ENCODE peak calls at places on chromosomes 2 and 18, in ten cellular contexts. One of them, this sample, is unnamed.

GRCh38 chr2:188142636-188143035 is 149.0 kb upstream of the GULP1 start:
- DNase-seq in activated T-cell treated with anti-CD3 and anti-CD28 coated beads for 1 hour: no peak
- DNase-seq in stimulated activated CD8-positive, alpha-beta memory T cell treated with anti-CD3 and anti-CD28 coated beads, Interleukin-2, amount 100 ng/mL, for 48 hours: no peak
- DNase-seq in right atrium auricular region: no peak
- DNase-seq in transverse colon: no peak
- DNase-seq in psoas muscle: no peak
- DNase-seq in stimulated activated CD4-positive, alpha-beta T cell treated with anti-CD3 and anti-CD28 coated beads, Interleukin-12 subunit alpha, Interleukin-12 subunit beta, amount 100 ng/mL, for 24 hours: no peak
- DNase-seq in fibroblast of mammary gland: peak; percentile 56
- DNase-seq in right cardiac atrium: no peak
- DNase-seq in left cardiac atrium: no peak
- DNase-seq in this sample: no peak

GRCh38 chr2:105411720-105412407 is 13.0 kb upstream of the FHL2 start:
- DNase-seq in activated T-cell treated with anti-CD3 and anti-CD28 coated beads for 1 hour: no peak
- DNase-seq in stimulated activated CD8-positive, alpha-beta memory T cell treated with anti-CD3 and anti-CD28 coated beads, Interleukin-2, amount 100 ng/mL, for 48 hours: no peak
- DNase-seq in right atrium auricular region: no peak
- DNase-seq in transverse colon: no peak
- DNase-seq in psoas muscle: no peak
- DNase-seq in stimulated activated CD4-positive, alpha-beta T cell treated with anti-CD3 and anti-CD28 coated beads, Interleukin-12 subunit alpha, Interleukin-12 subunit beta, amount 100 ng/mL, for 24 hours: no peak
- DNase-seq in fibroblast of mammary gland: no peak
- DNase-seq in right cardiac atrium: no peak
- DNase-seq in left cardiac atrium: no peak
- DNase-seq in this sample: no peak

GRCh38 chr2:154836622-154837021 is 138.1 kb downstream of the KCNJ3 start:
- DNase-seq in activated T-cell treated with anti-CD3 and anti-CD28 coated beads for 1 hour: no peak
- DNase-seq in stimulated activated CD8-positive, alpha-beta memory T cell treated with anti-CD3 and anti-CD28 coated beads, Interleukin-2, amount 100 ng/mL, for 48 hours: no peak
- DNase-seq in right atrium auricular region: no peak
- DNase-seq in transverse colon: no peak
- DNase-seq in psoas muscle: no peak
- DNase-seq in stimulated activated CD4-positive, alpha-beta T cell treated with anti-CD3 and anti-CD28 coated beads, Interleukin-12 subunit alpha, Interleukin-12 subunit beta, amount 100 ng/mL, for 24 hours: no peak
- DNase-seq in fibroblast of mammary gland: no peak
- DNase-seq in right cardiac atrium: no peak
- DNase-seq in left cardiac atrium: no peak
- DNase-seq in this sample: no peak

GRCh38 chr2:237143676-237144440 is 58.2 kb downstream of the COPS8 start:
- DNase-seq in activated T-cell treated with anti-CD3 and anti-CD28 coated beads for 1 hour: no peak
- DNase-seq in stimulated activated CD8-positive, alpha-beta memory T cell treated with anti-CD3 and anti-CD28 coated beads, Interleukin-2, amount 100 ng/mL, for 48 hours: no peak
- DNase-seq in right atrium auricular region: no peak
- DNase-seq in transverse colon: no peak
- DNase-seq in psoas muscle: no peak
- DNase-seq in stimulated activated CD4-positive, alpha-beta T cell treated with anti-CD3 and anti-CD28 coated beads, Interleukin-12 subunit alpha, Interleukin-12 subunit beta, amount 100 ng/mL, for 24 hours: no peak
- DNase-seq in fibroblast of mammary gland: peak; percentile 98
- DNase-seq in right cardiac atrium: no peak
- DNase-seq in left cardiac atrium: no peak
- DNase-seq in this sample: no peak

GRCh38 chr2:37683926-37684780 is 12.7 kb upstream of the CDC42EP3 start:
- DNase-seq in activated T-cell treated with anti-CD3 and anti-CD28 coated beads for 1 hour: no peak
- DNase-seq in stimulated activated CD8-positive, alpha-beta memory T cell treated with anti-CD3 and anti-CD28 coated beads, Interleukin-2, amount 100 ng/mL, for 48 hours: no peak
- DNase-seq in right atrium auricular region: no peak
- DNase-seq in transverse colon: no peak
- DNase-seq in psoas muscle: no peak
- DNase-seq in stimulated activated CD4-positive, alpha-beta T cell treated with anti-CD3 and anti-CD28 coated beads, Interleukin-12 subunit alpha, Interleukin-12 subunit beta, amount 100 ng/mL, for 24 hours: no peak
- DNase-seq in fibroblast of mammary gland: no peak
- DNase-seq in right cardiac atrium: no peak
- DNase-seq in left cardiac atrium: no peak
- DNase-seq in this sample: no peak

GRCh38 chr18:23302852-23303527 is 150.1 kb upstream of the RIOK3 start:
- DNase-seq in activated T-cell treated with anti-CD3 and anti-CD28 coated beads for 1 hour: no peak
- DNase-seq in stimulated activated CD8-positive, alpha-beta memory T cell treated with anti-CD3 and anti-CD28 coated beads, Interleukin-2, amount 100 ng/mL, for 48 hours: no peak
- DNase-seq in right atrium auricular region: no peak
- DNase-seq in transverse colon: no peak
- DNase-seq in psoas muscle: no peak
- DNase-seq in stimulated activated CD4-positive, alpha-beta T cell treated with anti-CD3 and anti-CD28 coated beads, Interleukin-12 subunit alpha, Interleukin-12 subunit beta, amount 100 ng/mL, for 24 hours: no peak
- DNase-seq in fibroblast of mammary gland: peak; percentile 86
- DNase-seq in right cardiac atrium: no peak
- DNase-seq in left cardiac atrium: no peak
- DNase-seq in this sample: no peak

GRCh38 chr2:88737385-88737784 is 45.9 kb downstream of the RPIA start:
- DNase-seq in activated T-cell treated with anti-CD3 and anti-CD28 coated beads for 1 hour: no peak
- DNase-seq in stimulated activated CD8-positive, alpha-beta memory T cell treated with anti-CD3 and anti-CD28 coated beads, Interleukin-2, amount 100 ng/mL, for 48 hours: no peak
- DNase-seq in right atrium auricular region: no peak
- DNase-seq in transverse colon: no peak
- DNase-seq in psoas muscle: no peak
- DNase-seq in stimulated activated CD4-positive, alpha-beta T cell treated with anti-CD3 and anti-CD28 coated beads, Interleukin-12 subunit alpha, Interleukin-12 subunit beta, amount 100 ng/mL, for 24 hours: no peak
- DNase-seq in fibroblast of mammary gland: no peak
- DNase-seq in right cardiac atrium: no peak
- DNase-seq in left cardiac atrium: no peak
- DNase-seq in this sample: no peak

GRCh38 chr2:83650897-83651296 is 808.2 kb downstream of the SUCLG1 start:
- DNase-seq in activated T-cell treated with anti-CD3 and anti-CD28 coated beads for 1 hour: no peak
- DNase-seq in stimulated activated CD8-positive, alpha-beta memory T cell treated with anti-CD3 and anti-CD28 coated beads, Interleukin-2, amount 100 ng/mL, for 48 hours: no peak
- DNase-seq in right atrium auricular region: no peak
- DNase-seq in transverse colon: no peak
- DNase-seq in psoas muscle: no peak
- DNase-seq in stimulated activated CD4-positive, alpha-beta T cell treated with anti-CD3 and anti-CD28 coated beads, Interleukin-12 subunit alpha, Interleukin-12 subunit beta, amount 100 ng/mL, for 24 hours: no peak
- DNase-seq in fibroblast of mammary gland: no peak
- DNase-seq in right cardiac atrium: no peak
- DNase-seq in left cardiac atrium: no peak
- DNase-seq in this sample: no peak

GRCh38 chr2:1020206-1020605 is 69.6 kb downstream of the SNTG2 start:
- DNase-seq in activated T-cell treated with anti-CD3 and anti-CD28 coated beads for 1 hour: no peak
- DNase-seq in stimulated activated CD8-positive, alpha-beta memory T cell treated with anti-CD3 and anti-CD28 coated beads, Interleukin-2, amount 100 ng/mL, for 48 hours: no peak
- DNase-seq in right atrium auricular region: no peak
- DNase-seq in transverse colon: no peak
- DNase-seq in psoas muscle: no peak
- DNase-seq in stimulated activated CD4-positive, alpha-beta T cell treated with anti-CD3 and anti-CD28 coated beads, Interleukin-12 subunit alpha, Interleukin-12 subunit beta, amount 100 ng/mL, for 24 hours: no peak
- DNase-seq in fibroblast of mammary gland: no peak
- DNase-seq in right cardiac atrium: no peak
- DNase-seq in left cardiac atrium: no peak
- DNase-seq in this sample: no peak

GRCh38 chr2:132891456-132891855 is 221.5 kb upstream of the LYPD1 start:
- DNase-seq in activated T-cell treated with anti-CD3 and anti-CD28 coated beads for 1 hour: no peak
- DNase-seq in stimulated activated CD8-positive, alpha-beta memory T cell treated with anti-CD3 and anti-CD28 coated beads, Interleukin-2, amount 100 ng/mL, for 48 hours: no peak
- DNase-seq in right atrium auricular region: no peak
- DNase-seq in transverse colon: no peak
- DNase-seq in psoas muscle: no peak
- DNase-seq in stimulated activated CD4-positive, alpha-beta T cell treated with anti-CD3 and anti-CD28 coated beads, Interleukin-12 subunit alpha, Interleukin-12 subunit beta, amount 100 ng/mL, for 24 hours: no peak
- DNase-seq in fibroblast of mammary gland: no peak
- DNase-seq in right cardiac atrium: no peak
- DNase-seq in left cardiac atrium: no peak
- DNase-seq in this sample: no peak

GRCh38 chr2:66455490-66455889 is 20.6 kb downstream of the MEIS1 start:
- DNase-seq in activated T-cell treated with anti-CD3 and anti-CD28 coated beads for 1 hour: no peak
- DNase-seq in stimulated activated CD8-positive, alpha-beta memory T cell treated with anti-CD3 and anti-CD28 coated beads, Interleukin-2, amount 100 ng/mL, for 48 hours: no peak
- DNase-seq in right atrium auricular region: no peak
- DNase-seq in transverse colon: no peak
- DNase-seq in psoas muscle: no peak
- DNase-seq in stimulated activated CD4-positive, alpha-beta T cell treated with anti-CD3 and anti-CD28 coated beads, Interleukin-12 subunit alpha, Interleukin-12 subunit beta, amount 100 ng/mL, for 24 hours: no peak
- DNase-seq in fibroblast of mammary gland: no peak
- DNase-seq in right cardiac atrium: no peak
- DNase-seq in left cardiac atrium: no peak
- DNase-seq in this sample: no peak

GRCh38 chr2:86476092-86476491 is 34.9 kb downstream of the KDM3A start:
- DNase-seq in activated T-cell treated with anti-CD3 and anti-CD28 coated beads for 1 hour: no peak
- DNase-seq in stimulated activated CD8-positive, alpha-beta memory T cell treated with anti-CD3 and anti-CD28 coated beads, Interleukin-2, amount 100 ng/mL, for 48 hours: no peak
- DNase-seq in right atrium auricular region: no peak
- DNase-seq in transverse colon: no peak
- DNase-seq in psoas muscle: no peak
- DNase-seq in stimulated activated CD4-positive, alpha-beta T cell treated with anti-CD3 and anti-CD28 coated beads, Interleukin-12 subunit alpha, Interleukin-12 subunit beta, amount 100 ng/mL, for 24 hours: no peak
- DNase-seq in fibroblast of mammary gland: peak; percentile 61
- DNase-seq in right cardiac atrium: no peak
- DNase-seq in left cardiac atrium: no peak
- DNase-seq in this sample: no peak

GRCh38 chr2:133591164-133591563 is 22.9 kb upstream of the NCKAP5 start:
- DNase-seq in activated T-cell treated with anti-CD3 and anti-CD28 coated beads for 1 hour: no peak
- DNase-seq in stimulated activated CD8-positive, alpha-beta memory T cell treated with anti-CD3 and anti-CD28 coated beads, Interleukin-2, amount 100 ng/mL, for 48 hours: no peak
- DNase-seq in right atrium auricular region: no peak
- DNase-seq in transverse colon: peak; percentile 30
- DNase-seq in psoas muscle: peak; percentile 58
- DNase-seq in stimulated activated CD4-positive, alpha-beta T cell treated with anti-CD3 and anti-CD28 coated beads, Interleukin-12 subunit alpha, Interleukin-12 subunit beta, amount 100 ng/mL, for 24 hours: no peak
- DNase-seq in fibroblast of mammary gland: no peak
- DNase-seq in right cardiac atrium: peak; percentile 44
- DNase-seq in left cardiac atrium: peak; percentile 45
- DNase-seq in this sample: peak; percentile 55

GRCh38 chr2:107263596-107264090 is 377.7 kb upstream of the ST6GAL2 start:
- DNase-seq in activated T-cell treated with anti-CD3 and anti-CD28 coated beads for 1 hour: no peak
- DNase-seq in stimulated activated CD8-positive, alpha-beta memory T cell treated with anti-CD3 and anti-CD28 coated beads, Interleukin-2, amount 100 ng/mL, for 48 hours: no peak
- DNase-seq in right atrium auricular region: no peak
- DNase-seq in transverse colon: no peak
- DNase-seq in psoas muscle: no peak
- DNase-seq in stimulated activated CD4-positive, alpha-beta T cell treated with anti-CD3 and anti-CD28 coated beads, Interleukin-12 subunit alpha, Interleukin-12 subunit beta, amount 100 ng/mL, for 24 hours: no peak
- DNase-seq in fibroblast of mammary gland: no peak
- DNase-seq in right cardiac atrium: no peak
- DNase-seq in left cardiac atrium: no peak
- DNase-seq in this sample: no peak

GRCh38 chr2:123908522-123908921 is 116.6 kb upstream of the CNTNAP5 start:
- DNase-seq in activated T-cell treated with anti-CD3 and anti-CD28 coated beads for 1 hour: no peak
- DNase-seq in stimulated activated CD8-positive, alpha-beta memory T cell treated with anti-CD3 and anti-CD28 coated beads, Interleukin-2, amount 100 ng/mL, for 48 hours: no peak
- DNase-seq in right atrium auricular region: no peak
- DNase-seq in transverse colon: no peak
- DNase-seq in psoas muscle: no peak
- DNase-seq in stimulated activated CD4-positive, alpha-beta T cell treated with anti-CD3 and anti-CD28 coated beads, Interleukin-12 subunit alpha, Interleukin-12 subunit beta, amount 100 ng/mL, for 24 hours: no peak
- DNase-seq in fibroblast of mammary gland: no peak
- DNase-seq in right cardiac atrium: no peak
- DNase-seq in left cardiac atrium: no peak
- DNase-seq in this sample: no peak

GRCh38 chr2:168138369-168138768 is 109.0 kb downstream of the STK39 start:
- DNase-seq in activated T-cell treated with anti-CD3 and anti-CD28 coated beads for 1 hour: no peak
- DNase-seq in stimulated activated CD8-positive, alpha-beta memory T cell treated with anti-CD3 and anti-CD28 coated beads, Interleukin-2, amount 100 ng/mL, for 48 hours: no peak
- DNase-seq in right atrium auricular region: no peak
- DNase-seq in transverse colon: no peak
- DNase-seq in psoas muscle: no peak
- DNase-seq in stimulated activated CD4-positive, alpha-beta T cell treated with anti-CD3 and anti-CD28 coated beads, Interleukin-12 subunit alpha, Interleukin-12 subunit beta, amount 100 ng/mL, for 24 hours: no peak
- DNase-seq in fibroblast of mammary gland: peak; percentile 62
- DNase-seq in right cardiac atrium: peak; percentile 34
- DNase-seq in left cardiac atrium: no peak
- DNase-seq in this sample: no peak

GRCh38 chr2:112692914-112693313 is 27.9 kb upstream of the NT5DC4 start:
- DNase-seq in activated T-cell treated with anti-CD3 and anti-CD28 coated beads for 1 hour: no peak
- DNase-seq in stimulated activated CD8-positive, alpha-beta memory T cell treated with anti-CD3 and anti-CD28 coated beads, Interleukin-2, amount 100 ng/mL, for 48 hours: no peak
- DNase-seq in right atrium auricular region: no peak
- DNase-seq in transverse colon: no peak
- DNase-seq in psoas muscle: no peak
- DNase-seq in stimulated activated CD4-positive, alpha-beta T cell treated with anti-CD3 and anti-CD28 coated beads, Interleukin-12 subunit alpha, Interleukin-12 subunit beta, amount 100 ng/mL, for 24 hours: peak; percentile 24
- DNase-seq in fibroblast of mammary gland: no peak
- DNase-seq in right cardiac atrium: no peak
- DNase-seq in left cardiac atrium: no peak
- DNase-seq in this sample: no peak

GRCh38 chr2:71611781-71612545 is 158.6 kb downstream of the DYSF start:
- DNase-seq in activated T-cell treated with anti-CD3 and anti-CD28 coated beads for 1 hour: no peak
- DNase-seq in stimulated activated CD8-positive, alpha-beta memory T cell treated with anti-CD3 and anti-CD28 coated beads, Interleukin-2, amount 100 ng/mL, for 48 hours: no peak
- DNase-seq in right atrium auricular region: peak; percentile 56
- DNase-seq in transverse colon: no peak
- DNase-seq in psoas muscle: no peak
- DNase-seq in stimulated activated CD4-positive, alpha-beta T cell treated with anti-CD3 and anti-CD28 coated beads, Interleukin-12 subunit alpha, Interleukin-12 subunit beta, amount 100 ng/mL, for 24 hours: no peak
- DNase-seq in fibroblast of mammary gland: no peak
- DNase-seq in right cardiac atrium: no peak
- DNase-seq in left cardiac atrium: peak; percentile 13
- DNase-seq in this sample: no peak

GRCh38 chr2:136206613-136207012 is 88.7 kb upstream of the CXCR4 start:
- DNase-seq in activated T-cell treated with anti-CD3 and anti-CD28 coated beads for 1 hour: no peak
- DNase-seq in stimulated activated CD8-positive, alpha-beta memory T cell treated with anti-CD3 and anti-CD28 coated beads, Interleukin-2, amount 100 ng/mL, for 48 hours: no peak
- DNase-seq in right atrium auricular region: no peak
- DNase-seq in transverse colon: peak; percentile 53
- DNase-seq in psoas muscle: no peak
- DNase-seq in stimulated activated CD4-positive, alpha-beta T cell treated with anti-CD3 and anti-CD28 coated beads, Interleukin-12 subunit alpha, Interleukin-12 subunit beta, amount 100 ng/mL, for 24 hours: no peak
- DNase-seq in fibroblast of mammary gland: no peak
- DNase-seq in right cardiac atrium: no peak
- DNase-seq in left cardiac atrium: no peak
- DNase-seq in this sample: peak; percentile 74

GRCh38 chr2:127066942-127067341 is 40.0 kb downstream of the BIN1 start:
- DNase-seq in activated T-cell treated with anti-CD3 and anti-CD28 coated beads for 1 hour: no peak
- DNase-seq in stimulated activated CD8-positive, alpha-beta memory T cell treated with anti-CD3 and anti-CD28 coated beads, Interleukin-2, amount 100 ng/mL, for 48 hours: no peak
- DNase-seq in right atrium auricular region: peak; percentile 95
- DNase-seq in transverse colon: peak; percentile 51
- DNase-seq in psoas muscle: peak; percentile 92
- DNase-seq in stimulated activated CD4-positive, alpha-beta T cell treated with anti-CD3 and anti-CD28 coated beads, Interleukin-12 subunit alpha, Interleukin-12 subunit beta, amount 100 ng/mL, for 24 hours: no peak
- DNase-seq in fibroblast of mammary gland: peak; percentile 93
- DNase-seq in right cardiac atrium: peak; percentile 87
- DNase-seq in left cardiac atrium: peak; percentile 78
- DNase-seq in this sample: no peak

GRCh38 chr2:119240311-119241204 is 16.9 kb downstream of the STEAP3 start:
- DNase-seq in activated T-cell treated with anti-CD3 and anti-CD28 coated beads for 1 hour: no peak
- DNase-seq in stimulated activated CD8-positive, alpha-beta memory T cell treated with anti-CD3 and anti-CD28 coated beads, Interleukin-2, amount 100 ng/mL, for 48 hours: no peak
- DNase-seq in right atrium auricular region: no peak
- DNase-seq in transverse colon: peak; percentile 60
- DNase-seq in psoas muscle: peak; percentile 97
- DNase-seq in stimulated activated CD4-positive, alpha-beta T cell treated with anti-CD3 and anti-CD28 coated beads, Interleukin-12 subunit alpha, Interleukin-12 subunit beta, amount 100 ng/mL, for 24 hours: no peak
- DNase-seq in fibroblast of mammary gland: peak; percentile 60
- DNase-seq in right cardiac atrium: peak; percentile 70
- DNase-seq in left cardiac atrium: peak; percentile 62
- DNase-seq in this sample: peak; percentile 76

GRCh38 chr2:215624423-215624829 is 188.6 kb upstream of the FN1 start:
- DNase-seq in activated T-cell treated with anti-CD3 and anti-CD28 coated beads for 1 hour: no peak
- DNase-seq in stimulated activated CD8-positive, alpha-beta memory T cell treated with anti-CD3 and anti-CD28 coated beads, Interleukin-2, amount 100 ng/mL, for 48 hours: no peak
- DNase-seq in right atrium auricular region: peak; percentile 62
- DNase-seq in transverse colon: peak; percentile 29
- DNase-seq in psoas muscle: no peak
- DNase-seq in stimulated activated CD4-positive, alpha-beta T cell treated with anti-CD3 and anti-CD28 coated beads, Interleukin-12 subunit alpha, Interleukin-12 subunit beta, amount 100 ng/mL, for 24 hours: no peak
- DNase-seq in fibroblast of mammary gland: peak; percentile 100
- DNase-seq in right cardiac atrium: peak; percentile 41
- DNase-seq in left cardiac atrium: peak; percentile 23
- DNase-seq in this sample: no peak

GRCh38 chr2:75432761-75433361 is 127.9 kb downstream of the EVA1A start:
- DNase-seq in activated T-cell treated with anti-CD3 and anti-CD28 coated beads for 1 hour: no peak
- DNase-seq in stimulated activated CD8-positive, alpha-beta memory T cell treated with anti-CD3 and anti-CD28 coated beads, Interleukin-2, amount 100 ng/mL, for 48 hours: no peak
- DNase-seq in right atrium auricular region: no peak
- DNase-seq in transverse colon: no peak
- DNase-seq in psoas muscle: no peak
- DNase-seq in stimulated activated CD4-positive, alpha-beta T cell treated with anti-CD3 and anti-CD28 coated beads, Interleukin-12 subunit alpha, Interleukin-12 subunit beta, amount 100 ng/mL, for 24 hours: no peak
- DNase-seq in fibroblast of mammary gland: peak; percentile 8
- DNase-seq in right cardiac atrium: no peak
- DNase-seq in left cardiac atrium: no peak
- DNase-seq in this sample: no peak